ENCODE peak calls at places on chromosomes 6 and 20, in nine cellular contexts. V is cardiac fibroblast, N is fibroblast of the aortic adventitia, Q is mucosa of descending colon, S is GM12864, U is pancreas, C is heart right ventricle, T is adrenal gland, G is lung. W is an unnamed sample.

GRCh38 chr6:55925292-55925691 is 49.9 kb upstream of the BMP5 start:
- DNase-seq in S (no peak), N (peak), C (no peak), V (peak), T (no peak), G (no peak), Q (no peak), U (no peak), W (peak)

GRCh38 chr6:143575440-143575839 is 63.9 kb upstream of the FUCA2 start:
- DNase-seq in Q (no peak), V (peak), G (peak), C (no peak), T (peak), U (peak), N (peak), S (peak), W (peak)

GRCh38 chr6:134272365-134272764 is 45.5 kb downstream of the SGK1 start:
- DNase-seq in U (no peak), C (no peak), Q (no peak), N (no peak), G (no peak), S (no peak), V (no peak), T (no peak), W (no peak)

GRCh38 chr6:106997392-106998257 is 23.1 kb upstream of the CD24 start:
- DNase-seq in G (peak), S (peak), Q (no peak), N (peak), V (peak), U (peak), T (peak), C (no peak), W (peak)

GRCh38 chr20:51563597-51564332 is 21.2 kb upstream of the NFATC2 start:
- DNase-seq in Q (peak), N (peak), C (peak), U (peak), V (peak), G (peak), S (no peak), T (peak), W (peak)

GRCh38 chr6:92507552-92507951 is 911.8 kb downstream of the EPHA7 start:
- DNase-seq in U (no peak), C (no peak), T (no peak), V (no peak), G (no peak), Q (no peak), N (no peak), S (no peak), W (no peak)

GRCh38 chr20:51014797-51015722 is 7.8 kb downstream of the KCNG1 start:
- DNase-seq in Q (no peak), N (peak), V (peak), U (peak), G (no peak), T (peak), C (no peak), S (no peak), W (peak)

GRCh38 chr6:20402181-20403079 is 751 bp downstream of the E2F3 start:
- DNase-seq in G (peak), C (peak), S (no peak), Q (peak), V (peak), U (peak), T (peak), N (no peak), W (peak)

GRCh38 chr6:100209323-100210137 is 215.5 kb upstream of the MCHR2 start:
- DNase-seq in Q (no peak), V (peak), U (no peak), T (no peak), S (no peak), C (no peak), N (peak), G (no peak), W (peak)

DNA sequence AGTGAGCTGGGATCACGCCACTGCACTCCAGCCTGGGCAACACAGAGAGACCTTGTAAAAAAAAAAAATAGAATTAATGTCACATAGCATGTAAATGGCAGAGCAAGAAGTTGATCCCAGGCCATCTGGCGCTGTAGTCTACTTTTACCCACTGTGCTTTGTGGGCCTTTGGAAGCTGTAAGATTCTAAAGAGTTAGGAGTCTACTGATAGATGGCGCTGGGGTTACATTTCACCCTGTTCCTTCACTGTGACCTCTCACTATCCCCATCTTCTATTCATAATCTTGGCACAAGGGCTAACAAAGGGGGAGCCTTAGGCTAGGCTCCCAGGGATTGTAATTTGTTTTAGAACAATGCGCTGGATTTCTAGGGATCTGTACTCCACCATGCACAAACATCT is 24.4 kb downstream of the SIRPD start:
- DNase-seq in V (no peak), U (no peak), G (no peak), T (no peak), C (no peak), S (no peak), Q (no peak), N (peak), W (peak)
- TF ChIP-seq CTCF in V (no peak), U (no peak), G (no peak), T (no peak), C (no peak), S (no peak), Q (no peak), N (no peak), W (no peak)

DNA sequence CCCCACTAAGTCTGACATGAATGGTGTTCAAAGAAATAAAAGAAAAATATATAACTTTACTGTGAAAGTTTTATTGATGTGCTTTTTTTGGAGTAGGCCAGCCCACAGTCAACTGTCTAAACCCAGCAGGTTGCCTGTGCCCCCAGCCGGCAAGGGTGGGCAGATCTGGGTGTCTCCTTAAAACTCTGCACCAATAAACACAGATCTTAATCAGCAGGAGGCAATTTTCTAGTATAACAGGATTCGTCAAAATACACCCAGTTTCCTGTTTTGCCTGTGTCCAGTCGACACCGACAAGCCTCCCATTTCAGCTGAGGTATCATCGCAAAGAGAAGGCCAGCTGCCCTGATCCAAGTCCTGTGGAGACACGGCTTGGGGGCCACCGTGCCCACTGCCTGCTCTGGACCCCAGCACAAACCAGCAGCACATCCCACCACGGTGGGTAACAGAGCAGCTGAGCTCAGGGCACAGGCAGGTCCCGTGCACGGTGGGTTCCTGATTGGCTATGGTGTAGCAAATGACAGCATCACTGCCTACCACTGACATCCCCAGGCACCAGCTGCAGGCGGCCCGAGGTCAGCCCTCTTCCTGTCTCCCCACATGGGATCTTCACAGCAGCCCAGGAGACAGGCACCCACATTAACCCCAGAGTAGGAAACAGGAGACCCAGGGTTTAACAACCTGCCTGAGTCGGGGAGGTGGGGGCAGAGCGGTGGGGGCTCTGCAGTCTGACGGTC is 15.7 kb downstream of the BMP7 start:
- DNase-seq in G (no peak), Q (no peak), V (no peak), U (no peak), T (no peak), S (no peak), C (no peak), N (no peak), W (no peak)
- H3K4me3 ChIP-seq in G (no peak), Q (no peak), V (no peak), U (no peak), T (no peak), S (no peak), C (no peak), N (no peak), W (no peak)

DNA sequence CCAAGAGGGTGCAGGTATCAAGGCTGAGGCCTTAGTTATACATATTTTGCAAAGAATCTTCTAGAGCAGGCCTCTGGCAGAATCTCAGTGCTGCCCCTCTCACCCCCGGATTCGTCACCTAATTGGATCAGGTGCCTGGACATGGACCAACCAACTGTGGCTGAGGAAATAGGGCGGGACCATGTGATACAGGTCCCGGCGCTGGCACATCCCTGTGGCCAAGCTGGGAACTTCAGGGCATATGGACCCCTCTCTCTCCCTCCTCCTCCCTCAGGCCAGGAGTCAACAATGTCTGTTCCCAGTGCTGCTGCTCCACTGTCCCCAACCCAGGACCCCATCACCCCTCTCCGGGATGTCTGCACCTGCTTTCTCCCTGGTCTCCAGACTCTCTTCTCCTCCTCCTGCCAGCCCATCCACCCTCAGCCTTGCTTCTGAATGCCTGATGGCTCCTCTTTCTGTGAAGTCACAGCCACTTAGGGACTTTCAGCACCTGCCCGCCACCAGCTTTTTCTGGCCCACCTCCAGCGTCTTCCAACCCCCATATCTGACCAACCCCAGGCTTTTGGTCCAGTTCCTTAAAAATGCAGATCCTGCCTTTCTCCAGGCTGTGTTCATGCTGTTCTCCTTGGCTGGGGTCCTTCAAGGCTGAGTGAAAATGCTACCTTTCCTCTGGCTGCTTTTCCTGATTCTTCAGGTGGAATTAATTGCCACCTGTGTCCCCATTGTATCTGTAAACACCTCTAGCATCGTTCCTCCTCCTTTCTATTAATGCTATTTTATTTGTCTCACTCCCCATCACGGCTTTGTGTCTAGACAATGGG is 19.0 kb upstream of the MLN start:
- DNase-seq in C (no peak), V (peak), S (no peak), Q (peak), N (no peak), G (no peak), U (no peak), T (no peak), W (peak)
- TF ChIP-seq CTCF in C (peak), V (peak), S (peak), Q (no peak), N (peak), G (no peak), U (no peak), T (no peak), W (peak)

DNA sequence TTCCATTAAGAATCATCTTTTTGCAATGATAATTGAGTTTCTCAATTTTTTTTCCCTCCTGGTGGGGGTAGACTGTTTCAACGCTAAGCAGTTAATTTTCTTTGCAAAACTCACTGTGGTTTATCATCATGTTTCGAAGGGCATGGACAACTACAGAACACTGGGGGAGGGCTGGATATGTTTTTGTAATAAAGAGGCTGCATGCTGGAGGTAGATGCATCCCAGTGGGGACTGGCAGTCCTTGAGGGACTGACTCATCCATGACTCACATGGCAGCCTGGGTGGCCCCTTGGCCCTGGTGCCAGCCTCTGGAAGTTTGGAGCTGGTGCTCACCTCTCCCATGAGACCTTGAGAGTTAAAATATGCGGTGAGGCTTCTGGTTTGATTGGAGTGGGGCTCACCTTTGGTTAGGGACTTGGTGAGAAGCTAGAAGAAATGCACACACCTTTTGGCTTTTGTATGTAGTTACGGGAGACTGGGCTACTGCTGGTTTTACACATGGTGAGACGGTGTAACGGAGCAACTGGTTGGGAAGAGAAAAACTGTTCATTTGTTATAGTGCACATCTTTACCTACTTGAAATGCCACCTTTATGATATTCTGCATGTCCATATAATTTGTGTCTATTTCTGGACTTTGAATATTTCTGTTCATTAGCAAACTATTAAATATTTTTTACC is 31.4 kb downstream of the TIAM2 start:
- DNase-seq in U (no peak), V (peak), C (peak), G (no peak), S (no peak), N (peak), T (peak), Q (no peak), W (peak)
- H3K4me3 ChIP-seq in U (no peak), V (no peak), C (no peak), G (no peak), S (no peak), N (no peak), T (no peak), Q (no peak), W (no peak)

DNA sequence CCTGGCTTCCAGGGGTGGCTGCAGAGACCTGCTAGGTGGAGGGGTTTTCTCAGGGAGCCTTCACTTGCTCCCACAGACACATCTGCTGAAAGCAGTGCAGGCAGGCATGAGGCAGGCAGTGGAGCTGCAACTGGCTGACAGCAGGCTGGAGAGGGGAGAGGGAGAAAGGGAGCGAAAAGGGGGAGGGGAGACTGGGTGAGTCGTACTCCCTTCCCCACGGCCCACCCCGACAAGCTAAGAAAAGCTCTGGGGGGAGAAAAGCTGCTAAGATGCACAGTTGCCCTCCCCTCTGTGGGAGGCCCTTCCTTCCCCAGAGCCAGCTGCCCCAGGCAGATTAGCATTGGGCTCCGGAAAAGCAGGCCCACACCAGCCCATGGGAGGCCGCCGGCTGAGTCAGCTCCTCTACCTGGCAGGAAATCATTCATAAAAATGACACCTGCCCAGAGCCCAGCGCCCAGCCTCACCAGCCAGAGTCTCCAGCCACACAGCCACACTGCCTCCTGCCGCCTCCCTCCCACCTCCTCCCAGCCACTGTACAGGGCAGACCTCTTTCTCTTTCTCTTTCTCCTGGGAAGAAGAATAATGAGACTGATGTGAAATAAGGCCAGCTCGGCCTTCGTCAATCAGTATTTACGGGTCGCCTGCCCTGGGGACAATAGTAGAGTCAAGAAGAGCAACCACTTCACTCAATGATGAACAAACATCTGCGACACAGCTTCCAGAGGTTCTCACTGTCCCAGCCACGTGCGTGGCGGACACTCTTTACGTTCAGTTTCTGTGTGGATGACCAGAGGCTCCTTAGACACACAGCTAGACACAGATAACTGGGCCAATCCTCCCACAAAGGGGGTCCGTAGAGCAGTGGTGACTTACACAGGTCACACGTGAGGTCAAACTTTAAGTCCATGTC is 7.7 kb upstream of the C20orf203 start:
- DNase-seq in Q (no peak), U (no peak), S (no peak), C (no peak), T (no peak), V (no peak), G (no peak), N (no peak), W (no peak)
- TF ChIP-seq CTCF in Q (no peak), U (no peak), S (no peak), C (no peak), T (no peak), V (no peak), G (no peak), N (no peak), W (no peak)

DNA sequence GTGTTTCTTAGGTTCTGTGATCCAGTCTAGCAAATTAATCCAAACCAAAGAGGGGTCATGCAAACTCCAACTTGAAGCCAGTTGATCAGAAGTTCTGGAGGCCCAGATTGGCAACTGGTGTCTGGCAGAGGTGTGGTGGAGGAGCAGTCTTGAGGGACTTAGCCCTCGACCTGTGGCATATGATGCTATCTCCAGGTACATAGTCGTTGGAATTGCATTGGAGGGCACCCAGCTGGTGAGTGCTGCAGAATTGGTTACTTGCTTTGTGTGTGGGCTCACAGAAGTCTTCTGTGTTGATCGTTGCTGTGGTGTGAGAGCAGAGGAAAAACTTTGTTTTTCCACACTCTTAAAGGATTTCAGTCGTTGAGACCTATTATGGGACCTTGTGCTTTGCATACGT is 7.7 kb downstream of the PANK2 start:
- DNase-seq in G (no peak), Q (no peak), C (no peak), T (no peak), V (no peak), U (no peak), S (no peak), N (no peak), W (no peak)
- H3K4me3 ChIP-seq in G (no peak), Q (no peak), C (no peak), T (no peak), V (no peak), U (no peak), S (peak), N (no peak), W (no peak)

DNA sequence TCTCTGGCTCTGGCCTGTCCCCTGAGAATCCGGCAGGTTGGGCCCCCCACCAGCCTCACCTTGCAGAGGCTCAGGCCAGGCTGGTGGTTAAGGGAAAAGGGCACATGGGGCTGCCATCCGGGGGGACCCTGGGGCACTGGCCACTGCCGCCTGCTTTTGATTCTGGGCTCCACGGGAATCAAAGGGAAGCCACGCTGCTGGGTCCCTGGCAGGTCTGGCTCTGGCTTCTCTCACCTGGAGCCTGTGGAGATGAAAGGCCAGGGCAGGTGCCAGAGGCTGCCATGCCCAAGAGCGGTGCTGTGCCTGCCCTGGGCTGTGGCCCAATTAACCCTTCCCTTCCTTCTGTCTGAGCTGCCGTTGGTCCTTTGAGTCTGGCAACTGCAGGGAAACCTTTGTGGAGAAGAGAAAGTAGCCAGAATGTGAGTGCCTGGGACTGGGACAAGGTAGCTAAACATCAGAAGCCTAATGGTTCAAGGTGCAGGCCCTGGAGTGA is 9.4 kb upstream of the CDH22 start:
- DNase-seq in V (no peak), U (no peak), N (no peak), S (no peak), C (no peak), G (no peak), T (no peak), Q (no peak), W (no peak)
- TF ChIP-seq CTCF in V (no peak), U (no peak), N (no peak), S (no peak), C (no peak), G (no peak), T (no peak), Q (no peak), W (no peak)

GRCh38 chr6:33278392-33278741 is 1.4 kb downstream of the B3GALT4 start:
- DNase-seq in N (no peak), S (no peak), G (no peak), C (no peak), T (no peak), U (no peak), V (no peak), Q (no peak), W (no peak)
- H3K4me3 ChIP-seq in N (no peak), S (peak), G (no peak), C (peak), T (no peak), U (no peak), V (no peak), Q (no peak), W (no peak)

GRCh38 chr6:13331516-13332348 is 3.4 kb upstream of the TBC1D7 start:
- DNase-seq in N (peak), U (no peak), C (no peak), Q (no peak), T (no peak), S (no peak), G (no peak), V (peak), W (peak)

GRCh38 chr6:13328875-13329183 is 492 bp upstream of the TBC1D7 start:
- DNase-seq in Q (no peak), C (no peak), U (no peak), N (no peak), V (no peak), G (no peak), S (no peak), T (no peak), W (no peak)

GRCh38 chr6:13327691-13328075 is 654 bp downstream of the TBC1D7 start:
- DNase-seq in G (no peak), C (no peak), T (no peak), U (no peak), V (no peak), S (no peak), Q (no peak), N (peak), W (no peak)

GRCh38 chr6:13332349-13332706 is 4.0 kb upstream of the TBC1D7 start:
- DNase-seq in U (no peak), V (no peak), S (no peak), G (no peak), T (no peak), Q (no peak), N (no peak), C (no peak), W (no peak)

GRCh38 chr6:13328076-13328874 is at the start of gene TBC1D7:
- DNase-seq in G (peak), S (no peak), V (peak), T (peak), N (peak), C (peak), U (peak), Q (peak), W (peak)
- TF ChIP-seq CTCF in G (no peak), S (peak), V (peak), T (peak), N (peak), C (no peak), U (no peak), Q (no peak), W (no peak)